ENCODE peak calls at places on chromosome 1, in nine cellular contexts. H, I, T, X, N, A, C, W and D are unnamed samples.

GRCh38 chr1:204283711-204284651 is 70.2 kb upstream of the GOLT1A start:
- DNase-seq in H (no peak), I (no peak), T (no peak), X (no peak), N (no peak), A (no peak), C (no peak), W (no peak), D (no peak)

GRCh38 chr1:111541721-111542120 is 38.3 kb upstream of the ADORA3 start:
- DNase-seq in H (no peak), I (no peak), T (no peak), X (no peak), N (peak; percentile 59), A (no peak), C (no peak), W (no peak), D (no peak)

GRCh38 chr1:10833630-10834557 is 37.4 kb upstream of the CASZ1 start:
- DNase-seq in H (peak; percentile 1), I (no peak), T (peak; percentile 34), X (no peak), N (no peak), A (no peak), C (no peak), W (no peak), D (no peak)

GRCh38 chr1:110647254-110647891 is 27.4 kb downstream of the KCNA3 start:
- DNase-seq in H (no peak), I (peak; percentile 49), T (no peak), X (no peak), N (no peak), A (no peak), C (no peak), W (no peak), D (no peak)

GRCh38 chr1:7265771-7266371 is 480.6 kb downstream of the CAMTA1 start:
- DNase-seq in H (no peak), I (peak; percentile 44), T (peak; percentile 51), X (no peak), N (peak; percentile 92), A (peak; percentile 71), C (peak; percentile 45), W (no peak), D (peak; percentile 28)

GRCh38 chr1:55937840-55938375 is 641.5 kb downstream of the PLPP3 start:
- DNase-seq in H (no peak), I (no peak), T (no peak), X (peak; percentile 60), N (no peak), A (no peak), C (peak; percentile 54), W (no peak), D (no peak)

GRCh38 chr1:110084226-110085078 is 14.0 kb upstream of the ALX3 start:
- DNase-seq in H (peak; percentile 83), I (peak; percentile 29), T (no peak), X (no peak), N (peak; percentile 40), A (no peak), C (peak; percentile 76), W (no peak), D (peak; percentile 52)

GRCh38 chr1:16717174-16718108 is 22.9 kb upstream of the RNU1-4 start:
- DNase-seq in H (peak; percentile 63), I (no peak), T (no peak), X (no peak), N (no peak), A (no peak), C (peak; percentile 25), W (no peak), D (peak; percentile 31)